ENCODE peak calls at places on chromosomes 11 and 22, in seven cellular contexts. One of them, this sample, is unnamed.
A peak's percentile ranks its signal among the peaks of the same experiment; 100 is the strongest.

GRCh38 chr11:123588117-123588815 is 66.2 kb downstream of the SCN3B start:
- DNase-seq in thoracic aorta: no peak
- DNase-seq in stimulated activated CD4-positive, alpha-beta T cell treated with anti-CD3 and anti-CD28 coated beads, Interleukin-1b, Interleukin-23, amount 100 ng/mL, for 24 hours: no peak
- DNase-seq in germinal center: no peak
- DNase-seq in NCI-H1417: no peak
- DNase-seq in DMS153: no peak
- DNase-seq in activated CD4-positive, CD25-positive, alpha-beta regulatory T cell treated with anti-CD3 and anti-CD28 coated beads, Interleukin-2, amount 50 U/mL, for 72 hours: no peak
- DNase-seq in this sample: no peak

GRCh38 chr22:45240137-45240809 is 421 bp downstream of the KIAA0930 start:
- DNase-seq in activated CD4-positive, CD25-positive, alpha-beta regulatory T cell treated with anti-CD3 and anti-CD28 coated beads, Interleukin-2, amount 50 U/mL, for 72 hours: peak; percentile 47
- DNase-seq in NCI-H1417: no peak
- DNase-seq in stimulated activated CD4-positive, alpha-beta T cell treated with anti-CD3 and anti-CD28 coated beads, Interleukin-1b, Interleukin-23, amount 100 ng/mL, for 24 hours: peak; percentile 8
- DNase-seq in DMS153: no peak
- DNase-seq in germinal center: no peak
- DNase-seq in thoracic aorta: no peak
- DNase-seq in this sample: peak; percentile 60

GRCh38 chr11:73185680-73186293 is 32.3 kb upstream of the P2RY2 start:
- DNase-seq in thoracic aorta: peak; percentile 62
- DNase-seq in germinal center: no peak
- DNase-seq in activated CD4-positive, CD25-positive, alpha-beta regulatory T cell treated with anti-CD3 and anti-CD28 coated beads, Interleukin-2, amount 50 U/mL, for 72 hours: no peak
- DNase-seq in stimulated activated CD4-positive, alpha-beta T cell treated with anti-CD3 and anti-CD28 coated beads, Interleukin-1b, Interleukin-23, amount 100 ng/mL, for 24 hours: no peak
- DNase-seq in DMS153: no peak
- DNase-seq in NCI-H1417: no peak
- DNase-seq in this sample: peak; percentile 84

GRCh38 chr11:27319065-27319464 is 44.0 kb downstream of the CCDC34 start:
- DNase-seq in DMS153: no peak
- DNase-seq in activated CD4-positive, CD25-positive, alpha-beta regulatory T cell treated with anti-CD3 and anti-CD28 coated beads, Interleukin-2, amount 50 U/mL, for 72 hours: no peak
- DNase-seq in NCI-H1417: no peak
- DNase-seq in stimulated activated CD4-positive, alpha-beta T cell treated with anti-CD3 and anti-CD28 coated beads, Interleukin-1b, Interleukin-23, amount 100 ng/mL, for 24 hours: no peak
- DNase-seq in thoracic aorta: no peak
- DNase-seq in germinal center: no peak
- DNase-seq in this sample: peak; percentile 50

GRCh38 chr22:30863161-30863833 is 105.3 kb downstream of the MORC2 start:
- DNase-seq in NCI-H1417: no peak
- DNase-seq in germinal center: peak; percentile 1
- DNase-seq in DMS153: no peak
- DNase-seq in activated CD4-positive, CD25-positive, alpha-beta regulatory T cell treated with anti-CD3 and anti-CD28 coated beads, Interleukin-2, amount 50 U/mL, for 72 hours: peak; percentile 7
- DNase-seq in stimulated activated CD4-positive, alpha-beta T cell treated with anti-CD3 and anti-CD28 coated beads, Interleukin-1b, Interleukin-23, amount 100 ng/mL, for 24 hours: no peak
- DNase-seq in thoracic aorta: no peak
- DNase-seq in this sample: no peak

GRCh38 chr11:40306938-40307548 is 1152.4 kb downstream of the LRRC4C start:
- DNase-seq in DMS153: no peak
- DNase-seq in germinal center: peak; percentile 6
- DNase-seq in activated CD4-positive, CD25-positive, alpha-beta regulatory T cell treated with anti-CD3 and anti-CD28 coated beads, Interleukin-2, amount 50 U/mL, for 72 hours: no peak
- DNase-seq in stimulated activated CD4-positive, alpha-beta T cell treated with anti-CD3 and anti-CD28 coated beads, Interleukin-1b, Interleukin-23, amount 100 ng/mL, for 24 hours: no peak
- DNase-seq in thoracic aorta: no peak
- DNase-seq in NCI-H1417: peak; percentile 50
- DNase-seq in this sample: peak; percentile 43

GRCh38 chr11:61092280-61092766 is 10.0 kb upstream of the CD5 start:
- DNase-seq in thoracic aorta: no peak
- DNase-seq in NCI-H1417: no peak
- DNase-seq in activated CD4-positive, CD25-positive, alpha-beta regulatory T cell treated with anti-CD3 and anti-CD28 coated beads, Interleukin-2, amount 50 U/mL, for 72 hours: no peak
- DNase-seq in DMS153: no peak
- DNase-seq in stimulated activated CD4-positive, alpha-beta T cell treated with anti-CD3 and anti-CD28 coated beads, Interleukin-1b, Interleukin-23, amount 100 ng/mL, for 24 hours: no peak
- DNase-seq in germinal center: peak; percentile 65
- DNase-seq in this sample: no peak

GRCh38 chr11:107751082-107751481 is 39.2 kb upstream of the SLN start:
- DNase-seq in activated CD4-positive, CD25-positive, alpha-beta regulatory T cell treated with anti-CD3 and anti-CD28 coated beads, Interleukin-2, amount 50 U/mL, for 72 hours: no peak
- DNase-seq in germinal center: no peak
- DNase-seq in DMS153: no peak
- DNase-seq in thoracic aorta: no peak
- DNase-seq in stimulated activated CD4-positive, alpha-beta T cell treated with anti-CD3 and anti-CD28 coated beads, Interleukin-1b, Interleukin-23, amount 100 ng/mL, for 24 hours: no peak
- DNase-seq in NCI-H1417: no peak
- DNase-seq in this sample: no peak

GRCh38 chr11:78040691-78041379 is 17.8 kb upstream of the KCTD14 start:
- DNase-seq in NCI-H1417: no peak
- DNase-seq in activated CD4-positive, CD25-positive, alpha-beta regulatory T cell treated with anti-CD3 and anti-CD28 coated beads, Interleukin-2, amount 50 U/mL, for 72 hours: no peak
- DNase-seq in stimulated activated CD4-positive, alpha-beta T cell treated with anti-CD3 and anti-CD28 coated beads, Interleukin-1b, Interleukin-23, amount 100 ng/mL, for 24 hours: no peak
- DNase-seq in thoracic aorta: no peak
- DNase-seq in DMS153: peak; percentile 74
- DNase-seq in germinal center: no peak
- DNase-seq in this sample: no peak

GRCh38 chr11:45405916-45406670 is 120.0 kb upstream of the SYT13 start:
- DNase-seq in NCI-H1417: no peak
- DNase-seq in DMS153: no peak
- DNase-seq in germinal center: no peak
- DNase-seq in stimulated activated CD4-positive, alpha-beta T cell treated with anti-CD3 and anti-CD28 coated beads, Interleukin-1b, Interleukin-23, amount 100 ng/mL, for 24 hours: no peak
- DNase-seq in thoracic aorta: no peak
- DNase-seq in activated CD4-positive, CD25-positive, alpha-beta regulatory T cell treated with anti-CD3 and anti-CD28 coated beads, Interleukin-2, amount 50 U/mL, for 72 hours: no peak
- DNase-seq in this sample: peak; percentile 39

GRCh38 chr22:23376256-23376655 is 195.9 kb downstream of the BCR start:
- DNase-seq in DMS153: no peak
- DNase-seq in NCI-H1417: peak; percentile 30
- DNase-seq in activated CD4-positive, CD25-positive, alpha-beta regulatory T cell treated with anti-CD3 and anti-CD28 coated beads, Interleukin-2, amount 50 U/mL, for 72 hours: no peak
- DNase-seq in stimulated activated CD4-positive, alpha-beta T cell treated with anti-CD3 and anti-CD28 coated beads, Interleukin-1b, Interleukin-23, amount 100 ng/mL, for 24 hours: no peak
- DNase-seq in germinal center: peak; percentile 80
- DNase-seq in thoracic aorta: no peak
- DNase-seq in this sample: peak; percentile 14

GRCh38 chr11:15805726-15806125 is 550.6 kb downstream of the SOX6 start:
- DNase-seq in thoracic aorta: no peak
- DNase-seq in activated CD4-positive, CD25-positive, alpha-beta regulatory T cell treated with anti-CD3 and anti-CD28 coated beads, Interleukin-2, amount 50 U/mL, for 72 hours: no peak
- DNase-seq in stimulated activated CD4-positive, alpha-beta T cell treated with anti-CD3 and anti-CD28 coated beads, Interleukin-1b, Interleukin-23, amount 100 ng/mL, for 24 hours: no peak
- DNase-seq in NCI-H1417: peak; percentile 81
- DNase-seq in DMS153: peak; percentile 29
- DNase-seq in germinal center: no peak
- DNase-seq in this sample: no peak

GRCh38 chr11:44766972-44767278 is 40.2 kb downstream of the TSPAN18 start:
- DNase-seq in germinal center: no peak
- DNase-seq in thoracic aorta: no peak
- DNase-seq in stimulated activated CD4-positive, alpha-beta T cell treated with anti-CD3 and anti-CD28 coated beads, Interleukin-1b, Interleukin-23, amount 100 ng/mL, for 24 hours: no peak
- DNase-seq in NCI-H1417: no peak
- DNase-seq in activated CD4-positive, CD25-positive, alpha-beta regulatory T cell treated with anti-CD3 and anti-CD28 coated beads, Interleukin-2, amount 50 U/mL, for 72 hours: no peak
- DNase-seq in DMS153: no peak
- DNase-seq in this sample: no peak

GRCh38 chr11:61011950-61012830 is 40.7 kb downstream of the CD6 start:
- DNase-seq in germinal center: no peak
- DNase-seq in NCI-H1417: no peak
- DNase-seq in stimulated activated CD4-positive, alpha-beta T cell treated with anti-CD3 and anti-CD28 coated beads, Interleukin-1b, Interleukin-23, amount 100 ng/mL, for 24 hours: no peak
- DNase-seq in thoracic aorta: no peak
- DNase-seq in DMS153: no peak
- DNase-seq in activated CD4-positive, CD25-positive, alpha-beta regulatory T cell treated with anti-CD3 and anti-CD28 coated beads, Interleukin-2, amount 50 U/mL, for 72 hours: no peak
- DNase-seq in this sample: no peak

GRCh38 chr22:22372063-22372462 is 127.5 kb downstream of the VPREB1 start:
- DNase-seq in activated CD4-positive, CD25-positive, alpha-beta regulatory T cell treated with anti-CD3 and anti-CD28 coated beads, Interleukin-2, amount 50 U/mL, for 72 hours: no peak
- DNase-seq in germinal center: no peak
- DNase-seq in stimulated activated CD4-positive, alpha-beta T cell treated with anti-CD3 and anti-CD28 coated beads, Interleukin-1b, Interleukin-23, amount 100 ng/mL, for 24 hours: no peak
- DNase-seq in DMS153: no peak
- DNase-seq in thoracic aorta: no peak
- DNase-seq in NCI-H1417: no peak
- DNase-seq in this sample: no peak

GRCh38 chr11:95545116-95545875 is 244.3 kb downstream of the FAM76B start:
- DNase-seq in stimulated activated CD4-positive, alpha-beta T cell treated with anti-CD3 and anti-CD28 coated beads, Interleukin-1b, Interleukin-23, amount 100 ng/mL, for 24 hours: no peak
- DNase-seq in NCI-H1417: no peak
- DNase-seq in DMS153: no peak
- DNase-seq in thoracic aorta: no peak
- DNase-seq in activated CD4-positive, CD25-positive, alpha-beta regulatory T cell treated with anti-CD3 and anti-CD28 coated beads, Interleukin-2, amount 50 U/mL, for 72 hours: no peak
- DNase-seq in germinal center: no peak
- DNase-seq in this sample: no peak

GRCh38 chr11:60855726-60856633 is at the start of gene PTGDR2:
- DNase-seq in thoracic aorta: no peak
- DNase-seq in activated CD4-positive, CD25-positive, alpha-beta regulatory T cell treated with anti-CD3 and anti-CD28 coated beads, Interleukin-2, amount 50 U/mL, for 72 hours: no peak
- DNase-seq in stimulated activated CD4-positive, alpha-beta T cell treated with anti-CD3 and anti-CD28 coated beads, Interleukin-1b, Interleukin-23, amount 100 ng/mL, for 24 hours: no peak
- DNase-seq in DMS153: no peak
- DNase-seq in NCI-H1417: no peak
- DNase-seq in germinal center: no peak
- DNase-seq in this sample: no peak

GRCh38 chr22:49010086-49010863 is 817.4 kb downstream of the BRD1 start:
- DNase-seq in NCI-H1417: no peak
- DNase-seq in thoracic aorta: no peak
- DNase-seq in stimulated activated CD4-positive, alpha-beta T cell treated with anti-CD3 and anti-CD28 coated beads, Interleukin-1b, Interleukin-23, amount 100 ng/mL, for 24 hours: no peak
- DNase-seq in activated CD4-positive, CD25-positive, alpha-beta regulatory T cell treated with anti-CD3 and anti-CD28 coated beads, Interleukin-2, amount 50 U/mL, for 72 hours: no peak
- DNase-seq in DMS153: no peak
- DNase-seq in germinal center: no peak
- DNase-seq in this sample: no peak

GRCh38 chr11:6606471-6607189 is 3.1 kb downstream of the ILK start:
- DNase-seq in germinal center: peak; percentile 35
- DNase-seq in stimulated activated CD4-positive, alpha-beta T cell treated with anti-CD3 and anti-CD28 coated beads, Interleukin-1b, Interleukin-23, amount 100 ng/mL, for 24 hours: no peak
- DNase-seq in NCI-H1417: no peak
- DNase-seq in activated CD4-positive, CD25-positive, alpha-beta regulatory T cell treated with anti-CD3 and anti-CD28 coated beads, Interleukin-2, amount 50 U/mL, for 72 hours: peak; percentile 70
- DNase-seq in thoracic aorta: peak; percentile 90
- DNase-seq in DMS153: peak; percentile 42
- DNase-seq in this sample: peak; percentile 96